ENCODE peak calls at places on chromosomes 7 and 10, in six cellular contexts. F is body of pancreas; X is CD8-positive, alpha-beta memory T cell; Z is PC-3; M is adrenal gland; A is thoracic aorta. U is an unnamed sample. For H3K9me3, the result is how much of the 10 kb centered on the place peaks cover.

GRCh38 chr10:93481931-93482834 is at the start of gene MYOF:
- DNase-seq in F (peak), X (no peak), Z (peak), M (peak), A (no peak), U (peak)

GRCh38 chr10:86888585-86889381 is 68.6 kb downstream of the MMRN2 start:
- DNase-seq in F (no peak), X (no peak), Z (peak), M (peak), A (no peak), U (no peak)

GRCh38 chr10:9045311-9045710 is 990.8 kb downstream of the GATA3 start:
- DNase-seq in F (no peak), X (no peak), Z (no peak), M (no peak), A (no peak), U (no peak)

GRCh38 chr7:158814637-158815036 is 14.7 kb downstream of the ESYT2 start:
- DNase-seq in F (no peak), X (no peak), Z (no peak), M (no peak), A (no peak), U (no peak)

GRCh38 chr7:101804087-101804631 is 13.3 kb upstream of the CUX1 start:
- DNase-seq in F (no peak), X (no peak), Z (no peak), M (no peak), A (no peak), U (no peak)

GRCh38 chr10:51231754-51232153 is 157.5 kb downstream of the PRKG1 start:
- DNase-seq in F (no peak), X (no peak), Z (peak), M (no peak), A (no peak), U (no peak)

GRCh38 chr10:44909910-44910309 is 1.2 kb upstream of the TMEM72 start:
- DNase-seq in F (no peak), X (no peak), Z (no peak), M (no peak), A (no peak), U (no peak)

GRCh38 chr7:104943502-104944343 is 70.3 kb upstream of the KMT2E start:
- DNase-seq in F (peak), X (peak), Z (no peak), M (peak), A (no peak), U (no peak)

GRCh38 chr10:510415-510881 is 179.0 kb downstream of the DIP2C start:
- DNase-seq in F (no peak), X (no peak), Z (no peak), M (peak), A (no peak), U (no peak)

GRCh38 chr7:129351320-129351719 is 82.9 kb upstream of the STRIP2 start:
- DNase-seq in F (no peak), X (no peak), Z (no peak), M (no peak), A (no peak), U (no peak)

GRCh38 chr7:116209561-116210070 is 723 bp upstream of the TES start:
- DNase-seq in F (no peak), X (no peak), Z (no peak), M (no peak), A (no peak), U (no peak)

GRCh38 chr10:32950457-32951109 is 7.4 kb downstream of the ITGB1 start:
- DNase-seq in F (no peak), X (no peak), Z (peak), M (no peak), A (no peak), U (no peak)

GRCh38 chr7:99762680-99763327 is 21.2 kb downstream of the CYP3A4 start:
- DNase-seq in F (peak), X (no peak), Z (peak), M (peak), A (peak), U (no peak)

GRCh38 chr10:66627156-66627555 is 298.7 kb upstream of the LRRTM3 start:
- DNase-seq in F (no peak), X (no peak), Z (peak), M (no peak), A (no peak), U (no peak)

GRCh38 chr7:21113609-21114416 is 314.1 kb upstream of the SP4 start:
- DNase-seq in F (no peak), X (no peak), Z (no peak), M (no peak), A (no peak), U (no peak)

GRCh38 chr7:51428226-51428887 is 111.7 kb upstream of the COBL start:
- DNase-seq in F (no peak), X (no peak), Z (peak), M (no peak), A (no peak), U (no peak)

GRCh38 chr10:100008142-100008522 is 1.6 kb downstream of the DNMBP start:
- DNase-seq in F (no peak), X (no peak), Z (peak), M (peak), A (no peak), U (no peak)

GRCh38 chr10:26331376-26331775 is 106.8 kb upstream of the APBB1IP start:
- DNase-seq in F (no peak), X (no peak), Z (no peak), M (no peak), A (no peak), U (no peak)

GRCh38 chr10:47354162-47354561 is 6.0 kb downstream of the RBP3 start:
- DNase-seq in F (no peak), X (no peak), Z (peak), M (no peak), A (no peak), U (no peak)

GRCh38 chr7:133561361-133561760 is 308.5 kb downstream of the EXOC4 start:
- DNase-seq in F (no peak), X (no peak), Z (no peak), M (no peak), A (no peak), U (no peak)

GRCh38 chr10:13614530-13615332 is 28.0 kb downstream of the PRPF18 start:
- DNase-seq in F (peak), X (no peak), Z (peak), M (no peak), A (no peak), U (no peak)

GRCh38 chr10:86673827-86674581 is 5.7 kb downstream of the LDB3 start:
- DNase-seq in F (no peak), X (no peak), Z (no peak), M (no peak), A (no peak), U (no peak)

GRCh38 chr7:78472519-78472918 is 673.9 kb downstream of the PHTF2 start:
- DNase-seq in F (no peak), X (no peak), Z (no peak), M (no peak), A (no peak), U (no peak)

GRCh38 chr10:30454744-30455498 is 20.9 kb downstream of the MAP3K8 start:
- DNase-seq in F (no peak), X (no peak), Z (no peak), M (no peak), A (no peak), U (no peak)

GRCh38 chr10:69088801-69089501 is 1.0 kb downstream of the SRGN start:
- DNase-seq in F (no peak), X (no peak), Z (peak), M (no peak), A (no peak), U (no peak)

GRCh38 chr7:79820387-79820786 is 314.2 kb upstream of the GNAI1 start:
- DNase-seq in F (peak), X (no peak), Z (peak), M (peak), A (no peak), U (peak)

GRCh38 chr7:40299097-40299496 is 164.3 kb downstream of the SUGCT start:
- DNase-seq in F (no peak), X (no peak), Z (peak), M (no peak), A (no peak), U (no peak)

GRCh38 chr10:114392112-114392835 is 12.0 kb downstream of the AFAP1L2 start:
- DNase-seq in F (no peak), X (no peak), Z (no peak), M (no peak), A (no peak), U (no peak)

GRCh38 chr10:24944512-24945255 is 7.7 kb downstream of the PRTFDC1 start:
- DNase-seq in F (peak), X (no peak), Z (peak), M (peak), A (no peak), U (no peak)

GRCh38 chr7:132199626-132200025 is 376.6 kb downstream of the PLXNA4 start:
- DNase-seq in F (no peak), X (no peak), Z (no peak), M (no peak), A (no peak), U (no peak)

GRCh38 chr10:13686331-13686752 is 99.6 kb downstream of the PRPF18 start:
- DNase-seq in F (no peak), X (no peak), Z (no peak), M (no peak), A (no peak), U (no peak)

GRCh38 chr10:125742465-125742864 is 23.0 kb downstream of the EDRF1 start:
- DNase-seq in F (no peak), X (no peak), Z (peak), M (no peak), A (no peak), U (no peak)

GRCh38 chr10:30882281-30882680 is 149.4 kb downstream of the ZNF438 start:
- DNase-seq in F (no peak), X (no peak), Z (no peak), M (no peak), A (no peak), U (no peak)

GRCh38 chr7:82562716-82563404 is 119.3 kb upstream of the CACNA2D1 start:
- DNase-seq in F (no peak), X (no peak), Z (no peak), M (no peak), A (no peak), U (no peak)

GRCh38 chr10:3192856-3193635 is 20.5 kb upstream of the PITRM1 start:
- DNase-seq in F (peak), X (peak), Z (peak), M (peak), A (no peak), U (peak)

DNA sequence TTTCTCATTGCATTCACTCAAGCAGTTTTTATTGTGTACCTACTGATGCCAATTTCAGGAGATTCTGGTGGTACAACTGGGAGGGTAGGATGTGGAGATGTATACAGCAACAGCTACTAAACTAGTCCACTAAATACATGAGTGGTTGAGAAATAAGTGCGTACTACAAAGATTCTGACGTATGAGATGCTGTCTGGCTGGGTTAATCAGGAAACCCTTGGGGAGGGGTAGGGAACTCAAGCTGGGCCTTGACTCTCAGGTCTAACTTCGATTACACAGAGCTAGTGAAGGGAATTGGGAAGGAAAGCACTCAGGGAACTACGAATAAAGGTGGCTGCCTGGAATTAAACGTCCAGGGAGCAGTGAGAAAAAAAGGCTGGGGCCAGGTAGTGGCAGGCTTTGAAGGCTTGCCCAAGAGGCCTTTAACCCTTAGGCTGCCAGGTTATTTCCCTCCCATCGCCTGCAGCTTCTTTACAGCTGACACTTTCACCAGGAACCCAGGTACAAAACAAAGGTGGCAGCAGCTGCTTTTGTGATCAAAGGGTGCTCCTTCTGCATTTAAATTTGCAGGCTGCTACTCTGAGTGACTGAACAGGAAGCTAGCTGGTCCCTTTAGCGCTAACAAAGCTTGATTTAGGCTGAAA is 3.2 kb downstream of the MMS19 start:
- DNase-seq in F (no peak), X (no peak), Z (no peak), M (no peak), A (no peak), U (no peak)
- H3K4me3 ChIP-seq in F (no peak), X (no peak), Z (no peak), M (no peak), A (peak), U (no peak)

GRCh38 chr7:65411249-65411648 is 37.6 kb downstream of the ZNF92 start:
- DNase-seq in F (no peak), X (no peak), Z (no peak), M (no peak), A (no peak), U (no peak)

GRCh38 chr7:65404020-65404419 is 30.4 kb downstream of the ZNF92 start:
- DNase-seq in F (no peak), X (no peak), Z (no peak), M (no peak), A (no peak), U (no peak)

GRCh38 chr7:65409363-65409762 is 35.7 kb downstream of the ZNF92 start:
- DNase-seq in F (no peak), X (no peak), Z (no peak), M (no peak), A (no peak), U (no peak)
- H3K9me3 ChIP-seq in F (under half), X (under half), Z (under half), M (under half), A (under half), U (under half)

GRCh38 chr10:106920538-106920937 is 244.0 kb downstream of the SORCS1 start:
- DNase-seq in F (no peak), X (no peak), Z (no peak), M (no peak), A (no peak), U (no peak)
- H3K4me3 ChIP-seq in F (no peak), X (no peak), Z (no peak), M (no peak), A (no peak), U (no peak)

GRCh38 chr7:9391221-9391620 is 957.8 kb downstream of the NXPH1 start:
- DNase-seq in F (no peak), X (no peak), Z (no peak), M (no peak), A (no peak), U (no peak)
- H3K9me3 ChIP-seq in F (under half), X (under half), Z (under half), M (under half), A (under half), U (under half)

DNA sequence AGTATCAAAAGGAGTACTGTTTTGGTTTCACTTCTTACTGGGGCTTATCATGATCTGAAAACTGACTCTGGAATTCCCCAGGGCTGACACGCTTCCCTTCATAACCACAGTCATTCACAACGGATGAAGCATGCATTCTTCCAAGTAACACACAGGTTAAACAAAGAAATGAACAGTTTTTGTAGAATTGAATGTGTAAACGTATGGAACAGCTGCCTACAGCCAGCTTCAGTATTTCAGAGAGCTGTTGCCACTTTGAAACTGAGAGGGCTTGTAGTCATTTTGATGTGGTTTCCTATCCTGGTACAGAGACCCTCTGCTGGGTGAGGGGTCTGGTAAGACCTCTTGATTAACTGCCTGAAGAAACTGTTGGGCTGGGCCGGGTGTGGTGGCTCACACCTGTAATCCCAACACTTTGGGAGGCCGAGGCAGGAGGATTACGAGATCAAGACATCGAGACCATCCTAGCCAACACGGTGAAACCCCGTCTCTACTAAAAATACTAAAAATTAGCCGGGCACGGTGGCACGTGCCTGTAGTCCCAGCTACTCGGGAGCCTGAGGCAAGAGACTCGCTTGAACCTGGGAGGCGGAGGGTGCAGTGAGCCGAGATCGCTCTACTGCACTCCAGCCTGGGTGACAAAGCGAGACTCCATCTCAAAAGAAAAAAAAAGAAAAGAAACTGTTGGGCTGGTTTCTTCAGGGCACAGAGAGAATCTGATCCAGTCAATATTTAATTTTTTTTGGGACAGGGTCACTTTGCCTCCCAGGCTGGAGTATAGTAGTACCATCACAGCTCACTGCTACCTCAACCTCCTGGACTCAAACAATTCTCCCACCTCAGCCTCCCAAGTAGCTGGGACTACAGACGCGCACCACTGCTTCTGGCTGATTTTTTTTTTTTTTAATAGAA is 4.7 kb downstream of the NFE2L3 start:
- DNase-seq in F (no peak), X (no peak), Z (peak), M (no peak), A (no peak), U (no peak)
- H3K4me3 ChIP-seq in F (no peak), X (peak), Z (peak), M (peak), A (peak), U (no peak)

DNA sequence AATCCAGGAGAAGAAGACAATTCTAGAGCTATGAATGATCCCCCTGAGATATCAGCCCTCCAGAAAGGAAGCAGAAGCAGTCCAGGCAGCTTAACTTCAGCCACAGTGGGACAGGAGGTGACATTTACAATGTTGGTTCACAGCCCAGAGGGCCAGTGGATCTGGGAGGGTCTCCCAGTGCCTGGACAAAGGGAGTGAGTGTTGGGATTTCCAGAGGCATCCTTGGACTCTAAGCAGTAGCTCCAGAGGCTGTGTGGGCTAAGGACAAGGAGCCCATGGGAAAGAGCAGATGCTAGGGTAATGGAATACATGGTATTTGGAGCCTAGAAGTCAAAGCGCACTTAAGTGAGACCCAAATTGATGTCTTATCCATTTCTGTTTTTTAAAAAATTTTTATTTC is 97.4 kb upstream of the NUPR2 start:
- DNase-seq in F (no peak), X (no peak), Z (no peak), M (no peak), A (no peak), U (no peak)
- H3K9me3 ChIP-seq in F (under half), X (under half), Z (under half), M (under half), A (under half), U (under half)

DNA sequence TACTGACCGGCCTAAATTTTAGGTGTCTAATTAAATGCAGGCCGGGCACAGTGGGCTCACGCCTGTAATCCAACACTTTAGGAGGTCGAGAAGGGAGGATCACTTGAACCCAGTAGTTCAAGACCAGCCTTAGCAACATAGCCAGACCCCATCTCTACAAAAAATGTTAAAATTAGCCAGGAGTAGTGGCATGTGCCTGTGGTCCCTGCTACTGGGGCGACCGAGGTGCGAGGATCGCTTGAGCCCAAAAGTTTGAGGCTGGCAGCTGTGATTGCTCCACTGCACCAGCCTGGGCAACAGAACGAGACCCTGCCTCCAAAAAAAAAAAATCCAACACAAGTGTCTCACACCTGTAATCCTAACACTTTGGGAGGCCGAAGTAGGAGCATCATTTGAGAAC is 491 bp upstream of the SLC37A3 start:
- DNase-seq in F (no peak), X (no peak), Z (no peak), M (no peak), A (no peak), U (no peak)
- H3K4me3 ChIP-seq in F (no peak), X (peak), Z (peak), M (no peak), A (peak), U (peak)

GRCh38 chr10:128938488-128938887 is 528.6 kb upstream of the MGMT start:
- DNase-seq in F (no peak), X (no peak), Z (no peak), M (no peak), A (no peak), U (no peak)

GRCh38 chr10:128934492-128934891 is 532.5 kb upstream of the MGMT start:
- DNase-seq in F (no peak), X (no peak), Z (no peak), M (no peak), A (no peak), U (no peak)

GRCh38 chr10:128930422-128930821 is 536.6 kb upstream of the MGMT start:
- DNase-seq in F (no peak), X (no peak), Z (no peak), M (no peak), A (no peak), U (no peak)

GRCh38 chr10:128932071-128932820 is 534.8 kb upstream of the MGMT start:
- DNase-seq in F (no peak), X (no peak), Z (no peak), M (no peak), A (no peak), U (no peak)

DNA sequence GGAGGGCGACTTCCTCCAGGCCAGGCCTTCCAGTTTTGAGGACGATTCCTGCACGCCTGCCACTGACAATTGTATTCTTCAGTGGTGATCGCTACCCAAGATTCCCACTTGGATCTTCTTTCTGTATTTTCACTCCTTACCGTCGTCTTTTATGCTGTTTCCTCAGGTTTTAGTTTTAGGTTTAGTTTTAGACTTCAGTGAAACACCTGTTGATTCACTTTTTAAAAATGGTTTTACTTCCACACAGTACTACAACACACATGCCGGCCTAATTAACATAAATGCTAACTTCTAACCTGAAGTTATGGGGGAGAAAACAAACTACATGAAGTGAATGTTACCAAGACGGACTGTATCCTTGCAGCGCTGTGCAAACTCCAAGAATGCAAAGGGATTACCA is 530.6 kb upstream of the MGMT start:
- DNase-seq in F (no peak), X (no peak), Z (no peak), M (no peak), A (no peak), U (no peak)
- H3K9me3 ChIP-seq in F (under half), X (under half), Z (under half), M (under half), A (under half), U (under half)

GRCh38 chr7:50349399-50349798 is 44.9 kb downstream of the IKZF1 start:
- DNase-seq in F (no peak), X (no peak), Z (no peak), M (no peak), A (no peak), U (no peak)

GRCh38 chr7:50349963-50350944 is 45.7 kb downstream of the IKZF1 start:
- DNase-seq in F (no peak), X (peak), Z (no peak), M (no peak), A (no peak), U (peak)

GRCh38 chr7:50347693-50348092 is 43.2 kb downstream of the IKZF1 start:
- DNase-seq in F (no peak), X (no peak), Z (no peak), M (no peak), A (no peak), U (no peak)

GRCh38 chr7:50348469-50349162 is 44.1 kb downstream of the IKZF1 start:
- DNase-seq in F (no peak), X (no peak), Z (no peak), M (no peak), A (no peak), U (no peak)

GRCh38 chr7:50346548-50347497 is 42.3 kb downstream of the IKZF1 start:
- DNase-seq in F (no peak), X (no peak), Z (peak), M (no peak), A (no peak), U (no peak)
- H3K4me3 ChIP-seq in F (no peak), X (peak), Z (no peak), M (no peak), A (no peak), U (no peak)